ENCODE peak calls at places on chromosomes 4 and X, in six cellular contexts. V is HFF-Myc, H is HCT116, U is OCI-LY7, Z is NCI-H1105, Y is SHP77. C is an unnamed sample.

GRCh38 chrX:21408324-21408723 is 34.1 kb downstream of the CNKSR2 start:
- DNase-seq in V (no peak), H (no peak), U (no peak), Z (peak), Y (no peak), C (no peak)

GRCh38 chr4:150960818-150961217 is 54.3 kb downstream of the LRBA start:
- DNase-seq in Y (no peak), H (no peak), Z (no peak), V (no peak), U (peak), C (peak)

GRCh38 chr4:6221851-6222760 is 21.8 kb upstream of the JAKMIP1 start:
- DNase-seq in V (no peak), Z (no peak), U (no peak), Y (no peak), H (peak), C (peak)

GRCh38 chr4:78954048-78954666 is 14.9 kb upstream of the PAQR3 start:
- DNase-seq in U (peak), H (peak), Y (peak), V (no peak), Z (peak), C (peak)

GRCh38 chrX:73922856-73923429 is 359.9 kb downstream of the CHIC1 start:
- DNase-seq in Y (no peak), V (no peak), Z (no peak), H (no peak), U (no peak), C (no peak)

GRCh38 chrX:149641832-149642231 is 10.2 kb upstream of the TMEM185A start:
- DNase-seq in U (no peak), Y (no peak), V (no peak), H (no peak), Z (no peak), C (no peak)

GRCh38 chr4:48121180-48121579 is 12.9 kb downstream of the TXK start:
- DNase-seq in V (no peak), Z (no peak), Y (no peak), U (no peak), H (no peak), C (no peak)

GRCh38 chr4:184097240-184097619 is 120.4 kb downstream of the ENPP6 start:
- DNase-seq in V (no peak), Y (no peak), Z (no peak), U (no peak), H (no peak), C (peak)

GRCh38 chr4:123397276-123398150 is 918 bp downstream of the SPRY1 start:
- DNase-seq in H (peak), Z (peak), U (peak), V (no peak), Y (no peak), C (peak)

GRCh38 chr4:88275516-88275915 is 8.8 kb downstream of the PPM1K start:
- DNase-seq in V (no peak), U (peak), Y (no peak), Z (no peak), H (no peak), C (no peak)

GRCh38 chrX:9267415-9267814 is 197.4 kb upstream of the TBL1X start:
- DNase-seq in Y (no peak), H (no peak), U (no peak), Z (no peak), V (no peak), C (no peak)

GRCh38 chrX:133657455-133657854 is 242.2 kb upstream of the GPC4 start:
- DNase-seq in V (no peak), Z (no peak), H (no peak), Y (no peak), U (no peak), C (no peak)

GRCh38 chr4:108544504-108544903 is 75.9 kb upstream of the RPL34 start:
- DNase-seq in Z (no peak), H (no peak), U (no peak), V (no peak), Y (no peak), C (no peak)

GRCh38 chr4:67035501-67035900 is 509.8 kb downstream of the CENPC start:
- DNase-seq in Y (peak), V (no peak), U (no peak), H (no peak), Z (no peak), C (no peak)

GRCh38 chr4:127509155-127509554 is 123.6 kb upstream of the INTU start:
- DNase-seq in Y (no peak), Z (no peak), U (no peak), H (no peak), V (no peak), C (no peak)

GRCh38 chrX:13755254-13755653 is 20.7 kb downstream of the OFD1 start:
- DNase-seq in Z (no peak), Y (no peak), U (peak), V (no peak), H (no peak), C (no peak)

GRCh38 chrX:140502491-140503229 is 2.2 kb downstream of the SOX3 start:
- DNase-seq in V (no peak), Y (no peak), H (no peak), U (no peak), Z (no peak), C (no peak)

GRCh38 chr4:147370473-147370872 is 110.4 kb upstream of the EDNRA start:
- DNase-seq in H (no peak), Y (no peak), V (no peak), U (no peak), Z (no peak), C (no peak)

GRCh38 chr4:166012129-166013078 is 139.4 kb downstream of the TLL1 start:
- DNase-seq in U (no peak), Y (no peak), H (no peak), V (no peak), Z (no peak), C (no peak)

GRCh38 chr4:60682901-60683300 is 517.2 kb upstream of the ADGRL3 start:
- DNase-seq in Z (no peak), U (no peak), H (no peak), Y (no peak), V (no peak), C (no peak)

GRCh38 chr4:169160825-169161224 is 109.9 kb downstream of the SH3RF1 start:
- DNase-seq in Z (no peak), U (no peak), H (no peak), Y (no peak), V (no peak), C (no peak)

GRCh38 chr4:825969-826330 is at the start of gene CPLX1:
- DNase-seq in Z (peak), V (no peak), Y (no peak), H (no peak), U (peak), C (peak)

GRCh38 chr4:176002007-176002623 is 63.5 kb upstream of the WDR17 start:
- DNase-seq in V (no peak), U (peak), Y (no peak), Z (peak), H (peak), C (peak)

GRCh38 chrX:47232803-47233332 is at the start of gene USP11:
- DNase-seq in V (no peak), U (peak), Z (peak), Y (peak), H (no peak), C (peak)

GRCh38 chr4:37990731-37991130 is 30.5 kb downstream of the PTTG2 start:
- DNase-seq in V (no peak), H (no peak), U (peak), Y (no peak), Z (no peak), C (no peak)

GRCh38 chr4:98816386-98816785 is 112.5 kb downstream of the EIF4E start:
- DNase-seq in H (no peak), Z (no peak), V (no peak), Y (no peak), U (no peak), C (no peak)

GRCh38 chr4:37383579-37384229 is 139.2 kb downstream of the NWD2 start:
- DNase-seq in V (no peak), Z (peak), H (peak), Y (peak), U (peak), C (peak)

GRCh38 chr4:107279729-107280128 is 243.6 kb upstream of the DKK2 start:
- DNase-seq in Y (no peak), Z (no peak), U (no peak), H (no peak), V (no peak), C (no peak)

GRCh38 chr4:7901274-7901845 is 38.3 kb downstream of the AFAP1 start:
- DNase-seq in U (no peak), H (no peak), Y (no peak), Z (peak), V (no peak), C (no peak)

GRCh38 chrX:140744085-140744484 is 34.5 kb downstream of the LINC00632 start:
- DNase-seq in Z (no peak), H (no peak), V (no peak), U (no peak), Y (no peak), C (no peak)

GRCh38 chr4:68797048-68797447 is 18.7 kb upstream of the UGT2B10 start:
- DNase-seq in Y (no peak), U (no peak), V (no peak), Z (no peak), H (no peak), C (no peak)

GRCh38 chrX:134734343-134735001 is 76.2 kb upstream of the PLAC1 start:
- DNase-seq in H (no peak), Y (no peak), Z (peak), U (no peak), V (peak), C (no peak)

GRCh38 chr4:159269143-159269542 is 166.3 kb downstream of the RAPGEF2 start:
- DNase-seq in Y (no peak), Z (no peak), V (no peak), H (no peak), U (no peak), C (no peak)

GRCh38 chr4:23327120-23327519 is 562.7 kb downstream of the PPARGC1A start:
- DNase-seq in Y (no peak), U (no peak), H (no peak), Z (no peak), V (no peak), C (no peak)

GRCh38 chr4:169293343-169294176 is 22.8 kb upstream of the SH3RF1 start:
- DNase-seq in V (no peak), U (no peak), Z (no peak), Y (no peak), H (no peak), C (no peak)